ENCODE peak calls at places on chromosomes 7 and 10, in six cellular contexts. U is neural progenitor cell, M is right lobe of liver, V is lower lobe of right lung, K is left lung, W is HCT116. C is an unnamed sample. For H3K27me3, the result is how much of the 10 kb centered on the place peaks cover.

GRCh38 chr10:100347568-100348195 is 649 bp downstream of the SCD start:
- DNase-seq in U (peak), M (no peak), V (no peak), K (no peak), W (no peak), C (no peak)

GRCh38 chr10:97180986-97181385 is 4.8 kb downstream of the SLIT1 start:
- DNase-seq in U (no peak), M (no peak), V (no peak), K (no peak), W (no peak), C (no peak)

GRCh38 chr10:69242844-69243212 is 22.7 kb downstream of the HKDC1 start:
- DNase-seq in U (no peak), M (no peak), V (no peak), K (no peak), W (no peak), C (no peak)

GRCh38 chr7:56287429-56288138 is 171.4 kb upstream of the NUPR2 start:
- DNase-seq in U (no peak), M (peak), V (no peak), K (peak), W (no peak), C (no peak)

GRCh38 chr7:42096681-42097637 is 140.1 kb downstream of the GLI3 start:
- DNase-seq in U (no peak), M (no peak), V (no peak), K (no peak), W (no peak), C (no peak)

GRCh38 chr7:111752022-111752582 is 189.8 kb upstream of the IMMP2L start:
- DNase-seq in U (peak), M (peak), V (peak), K (peak), W (peak), C (peak)

GRCh38 chr7:147136369-147136768 is 1019.8 kb downstream of the CNTNAP2 start:
- DNase-seq in U (no peak), M (no peak), V (no peak), K (no peak), W (no peak), C (no peak)

GRCh38 chr7:135601182-135601581 is 43.5 kb downstream of the NUP205 start:
- DNase-seq in U (no peak), M (no peak), V (no peak), K (no peak), W (no peak), C (no peak)

GRCh38 chr10:123537188-123537961 is 128.8 kb upstream of the GPR26 start:
- DNase-seq in U (no peak), M (no peak), V (no peak), K (no peak), W (no peak), C (no peak)

GRCh38 chr10:124650820-124651401 is 93.3 kb downstream of the FAM53B start:
- DNase-seq in U (no peak), M (no peak), V (no peak), K (no peak), W (no peak), C (no peak)

GRCh38 chr7:101854084-101854865 is 36.8 kb downstream of the CUX1 start:
- DNase-seq in U (no peak), M (no peak), V (no peak), K (no peak), W (no peak), C (no peak)

GRCh38 chr7:31113660-31114059 is 61.6 kb downstream of the ADCYAP1R1 start:
- DNase-seq in U (no peak), M (no peak), V (no peak), K (no peak), W (no peak), C (no peak)

GRCh38 chr7:50849991-50850390 is 67.3 kb upstream of the GRB10 start:
- DNase-seq in U (no peak), M (no peak), V (no peak), K (no peak), W (no peak), C (no peak)

GRCh38 chr7:28145931-28146330 is 34.7 kb downstream of the JAZF1 start:
- DNase-seq in U (no peak), M (no peak), V (no peak), K (no peak), W (no peak), C (no peak)

GRCh38 chr7:93515144-93515543 is 59.4 kb downstream of the CALCR start:
- DNase-seq in U (no peak), M (no peak), V (no peak), K (no peak), W (no peak), C (no peak)

GRCh38 chr7:73681031-73681430 is 2.2 kb downstream of the DNAJC30 start:
- DNase-seq in U (no peak), M (no peak), V (no peak), K (no peak), W (no peak), C (no peak)

GRCh38 chr7:51587600-51587999 is 271.0 kb upstream of the COBL start:
- DNase-seq in U (no peak), M (no peak), V (no peak), K (no peak), W (no peak), C (no peak)

GRCh38 chr7:68729361-68729760 is 868.9 kb upstream of the AUTS2 start:
- DNase-seq in U (peak), M (no peak), V (no peak), K (no peak), W (no peak), C (no peak)

DNA sequence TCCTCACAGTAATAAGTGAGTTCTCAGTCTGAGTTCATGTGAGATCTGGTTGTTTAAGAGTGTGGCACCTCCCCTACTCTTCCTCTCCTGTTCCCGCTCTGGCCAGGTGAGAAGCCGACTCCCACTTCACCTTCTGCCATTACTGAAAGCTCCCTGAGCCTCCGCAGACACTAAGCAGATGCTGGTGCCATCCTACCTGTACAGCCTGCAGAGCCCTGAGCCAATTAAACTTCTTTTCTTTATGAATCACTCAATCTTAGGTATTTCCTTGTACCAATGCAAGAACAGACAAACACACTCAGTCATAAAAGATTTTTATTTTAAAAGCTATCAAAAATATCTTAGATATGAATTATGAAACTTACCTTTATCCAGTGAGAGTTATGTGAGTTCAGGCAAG is 39.5 kb upstream of the PFKP start:
- DNase-seq in U (no peak), M (no peak), V (no peak), K (no peak), W (no peak), C (no peak)
- H3K27me3 ChIP-seq in U (under half), M (under half), V (under half), K (under half), W (under half), C (under half)

DNA sequence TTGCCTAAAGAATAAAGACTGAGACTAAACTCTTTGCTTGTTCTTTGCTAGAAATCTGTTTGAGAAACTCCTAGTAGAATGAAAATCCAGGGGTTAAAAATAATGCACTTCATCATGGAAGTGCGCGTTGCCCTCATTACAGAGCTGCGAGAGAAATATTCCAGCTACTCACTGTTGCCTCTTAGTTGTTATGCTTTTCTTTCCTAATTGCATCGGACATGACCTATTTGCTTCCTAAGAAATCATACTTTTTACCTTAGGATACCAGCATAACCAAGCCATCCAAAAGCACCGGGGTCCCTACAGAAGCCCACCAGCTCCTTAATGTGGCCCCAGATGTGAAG is 643 bp downstream of the THSD7A start:
- DNase-seq in U (no peak), M (no peak), V (no peak), K (no peak), W (no peak), C (no peak)
- H3K27me3 ChIP-seq in U (under half), M (under half), V (under half), K (under half), W (under half), C (under half)

GRCh38 chr7:100720645-100721504 is 607 bp downstream of the EPO start:
- DNase-seq in U (peak), M (peak), V (no peak), K (no peak), W (no peak), C (no peak)
- H3K27me3 ChIP-seq in U (half or more), M (under half), V (under half), K (under half), W (under half), C (under half)

GRCh38 chr7:127409629-127410028 is 17.1 kb upstream of the ZNF800 start:
- DNase-seq in U (peak), M (no peak), V (no peak), K (no peak), W (no peak), C (no peak)

DNA sequence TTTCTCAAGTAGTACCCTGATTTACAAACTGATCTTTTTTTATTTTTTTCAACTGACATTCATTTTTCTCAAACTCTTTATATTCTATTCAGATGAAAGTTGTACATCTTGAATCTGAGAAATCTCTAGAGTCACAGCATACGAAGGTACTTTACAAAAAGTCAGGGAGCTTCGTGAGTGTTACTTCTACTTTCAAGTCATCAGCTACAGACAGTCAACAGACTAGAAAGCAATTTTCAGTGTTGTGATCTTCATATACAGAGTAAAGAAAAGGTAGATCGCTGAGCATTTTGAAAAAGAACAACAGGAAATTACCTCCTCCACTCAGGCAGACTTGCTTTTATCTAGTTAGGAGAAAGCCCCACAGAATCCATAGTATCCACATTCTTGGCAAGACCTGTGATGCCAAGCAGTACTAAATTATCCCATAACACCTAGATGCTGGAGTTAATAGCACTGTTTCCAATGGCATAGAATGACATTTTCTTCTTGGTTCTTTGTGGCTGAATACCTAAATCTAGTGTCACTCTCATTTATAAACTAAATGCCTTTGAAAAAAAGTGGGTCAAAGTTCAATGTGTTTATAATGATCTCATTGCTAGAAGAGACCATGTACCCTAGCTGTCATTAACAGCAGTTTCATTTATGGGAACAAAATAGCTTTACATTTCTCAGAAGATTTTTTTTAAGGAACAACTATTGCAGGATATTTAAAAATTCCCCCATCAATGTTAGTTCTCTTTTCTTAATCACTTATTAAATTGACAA is 12.0 kb upstream of the ZNF800 start:
- DNase-seq in U (no peak), M (no peak), V (no peak), K (no peak), W (no peak), C (no peak)
- H3K27me3 ChIP-seq in U (half or more), M (under half), V (under half), K (under half), W (under half), C (under half)

GRCh38 chr7:139968931-139969330 is 93.8 kb downstream of the PARP12 start:
- DNase-seq in U (no peak), M (no peak), V (no peak), K (no peak), W (no peak), C (no peak)

GRCh38 chr7:139976055-139976837 is 86.5 kb downstream of the PARP12 start:
- DNase-seq in U (no peak), M (no peak), V (no peak), K (no peak), W (no peak), C (no peak)

GRCh38 chr7:139973091-139973490 is 89.7 kb downstream of the PARP12 start:
- DNase-seq in U (no peak), M (no peak), V (no peak), K (no peak), W (no peak), C (no peak)

GRCh38 chr7:139974179-139974811 is 88.5 kb downstream of the PARP12 start:
- DNase-seq in U (no peak), M (no peak), V (no peak), K (no peak), W (no peak), C (no peak)

DNA sequence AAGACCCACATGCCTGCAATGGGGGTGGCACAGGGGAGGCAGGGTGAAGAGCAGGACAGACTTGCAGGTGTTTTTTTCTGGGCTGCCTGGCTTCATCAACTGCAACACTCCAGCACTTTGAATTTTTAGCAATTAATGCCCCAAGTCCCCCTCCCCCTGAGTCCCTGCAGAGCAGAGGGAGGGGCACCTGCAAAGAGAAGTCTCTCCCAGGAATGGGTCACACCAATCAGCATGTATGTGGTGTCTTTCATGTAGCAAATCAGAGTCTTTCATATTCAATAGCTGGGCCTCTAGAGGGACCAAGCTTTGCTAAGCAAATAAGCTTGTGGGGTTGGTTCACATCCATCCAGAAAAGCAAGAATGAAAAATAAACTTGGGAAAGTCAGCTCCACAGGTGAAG is 90.8 kb downstream of the PARP12 start:
- DNase-seq in U (no peak), M (no peak), V (no peak), K (no peak), W (no peak), C (no peak)
- H3K27me3 ChIP-seq in U (under half), M (under half), V (under half), K (under half), W (under half), C (under half)